ENCODE peak calls at places on chromosomes 6 and 20, in seven cellular contexts. Z is thoracic aorta; Y is lower lobe of right lung; K is naive thymus-derived CD4-positive, alpha-beta T cell; C is CD8-positive, alpha-beta T cell; J is heart right ventricle; W is PC-9. Q is an unnamed sample. For H3K4me1 and H3K9me3, the result is how much of the 10 kb centered on the place peaks cover.

GRCh38 chr6:81787313-81788068 is 35.0 kb upstream of the TENT5A start:
- DNase-seq in J (no peak), W (no peak), C (no peak), Z (no peak), K (no peak), Y (no peak), Q (no peak)

GRCh38 chr20:61128701-61129655 is 123.1 kb upstream of the CDH4 start:
- DNase-seq in J (no peak), C (no peak), Z (no peak), K (no peak), Y (no peak), W (no peak), Q (no peak)

GRCh38 chr20:33578510-33578909 is 83.6 kb upstream of the C20orf144 start:
- DNase-seq in W (no peak), K (no peak), C (no peak), J (peak), Z (no peak), Y (no peak), Q (no peak)

GRCh38 chr6:134111062-134111677 is 58.7 kb upstream of the SLC2A12 start:
- DNase-seq in Z (no peak), W (peak), J (peak), Y (no peak), C (no peak), K (peak), Q (peak)

GRCh38 chr20:50335105-50335504 is 144.5 kb downstream of the CEBPB start:
- DNase-seq in Z (no peak), W (peak), K (peak), J (no peak), Y (no peak), C (no peak), Q (peak)

GRCh38 chr6:6293317-6293716 is 27.1 kb downstream of the F13A1 start:
- DNase-seq in K (no peak), W (no peak), J (no peak), C (no peak), Y (no peak), Z (no peak), Q (no peak)

GRCh38 chr6:146990284-146990683 is 213.9 kb upstream of the STXBP5 start:
- DNase-seq in J (no peak), W (peak), Z (no peak), K (no peak), C (no peak), Y (no peak), Q (peak)

GRCh38 chr6:46184114-46184513 is 13.3 kb upstream of the ENPP5 start:
- DNase-seq in Y (no peak), W (peak), J (no peak), K (no peak), C (no peak), Z (peak), Q (peak)

GRCh38 chr6:16345449-16346330 is 107.3 kb downstream of the GMPR start:
- DNase-seq in Z (no peak), Y (no peak), C (no peak), W (peak), J (no peak), K (no peak), Q (peak)

GRCh38 chr6:149225370-149225769 is 92.1 kb upstream of the TAB2 start:
- DNase-seq in J (no peak), K (no peak), Y (no peak), Z (no peak), C (no peak), W (no peak), Q (no peak)

GRCh38 chr6:112203577-112204349 is 50.6 kb downstream of the LAMA4 start:
- DNase-seq in K (no peak), C (no peak), Y (no peak), J (no peak), W (peak), Z (no peak), Q (no peak)

GRCh38 chr6:82183642-82184282 is 63.8 kb downstream of the IBTK start:
- DNase-seq in C (no peak), J (no peak), W (no peak), Y (no peak), Z (no peak), K (no peak), Q (no peak)

GRCh38 chr20:14203657-14204056 is 133.8 kb downstream of the FLRT3 start:
- DNase-seq in Y (no peak), C (no peak), Z (no peak), K (no peak), J (no peak), W (no peak), Q (no peak)

GRCh38 chr6:69729870-69730449 is 66.8 kb downstream of the LMBRD1 start:
- DNase-seq in J (no peak), Z (no peak), C (no peak), K (peak), Y (no peak), W (no peak), Q (no peak)

GRCh38 chr20:62716198-62716940 is 7.7 kb downstream of the NTSR1 start:
- DNase-seq in K (peak), Z (no peak), J (no peak), C (no peak), W (no peak), Y (no peak), Q (no peak)

GRCh38 chr20:58790440-58790839 is 60.3 kb downstream of the GNAS-AS1 start:
- DNase-seq in J (no peak), K (no peak), W (no peak), Y (no peak), Z (no peak), C (no peak), Q (no peak)

GRCh38 chr6:105192707-105193465 is 13.1 kb upstream of the POPDC3 start:
- DNase-seq in Y (no peak), Z (no peak), J (no peak), W (no peak), K (no peak), C (no peak), Q (no peak)

GRCh38 chr6:33018904-33019303 is 9.5 kb upstream of the HLA-DOA start:
- DNase-seq in C (no peak), K (peak), W (no peak), J (peak), Z (no peak), Y (peak), Q (peak)

GRCh38 chr6:26240157-26240980 is 124.6 kb upstream of the BTN3A2 start:
- DNase-seq in K (peak), J (peak), W (no peak), Z (no peak), C (peak), Y (peak), Q (no peak)

GRCh38 chr6:109690373-109690739 is 646 bp downstream of the AK9 start:
- DNase-seq in W (peak), C (peak), K (peak), Z (no peak), Y (peak), J (peak), Q (peak)

GRCh38 chr6:150299873-150300485 is 68.8 kb upstream of the IYD start:
- DNase-seq in K (no peak), C (no peak), J (no peak), Y (no peak), Z (no peak), W (no peak), Q (peak)

GRCh38 chr20:51750037-51750769 is 18.0 kb downstream of the ATP9A start:
- DNase-seq in K (no peak), W (peak), Z (peak), Y (peak), J (peak), C (no peak), Q (no peak)

GRCh38 chr6:159899994-159900745 is 9.4 kb downstream of the MAS1 start:
- DNase-seq in K (no peak), W (no peak), C (no peak), J (no peak), Y (no peak), Z (no peak), Q (no peak)

GRCh38 chr6:18154507-18155272 is at the start of gene TPMT:
- DNase-seq in Z (no peak), Y (peak), C (no peak), J (no peak), K (no peak), W (no peak), Q (no peak)

GRCh38 chr6:25312034-25312620 is 33.0 kb downstream of the CARMIL1 start:
- DNase-seq in W (no peak), J (no peak), Z (no peak), K (no peak), Y (no peak), C (no peak), Q (no peak)

GRCh38 chr20:40979247-40979646 is 49.4 kb upstream of the TOP1 start:
- DNase-seq in K (no peak), Z (no peak), Y (no peak), C (no peak), J (no peak), W (no peak), Q (no peak)

GRCh38 chr20:40982415-40983145 is 46.0 kb upstream of the TOP1 start:
- DNase-seq in W (no peak), C (no peak), Y (no peak), J (no peak), K (no peak), Z (no peak), Q (no peak)

GRCh38 chr20:40978761-40979160 is 49.9 kb upstream of the TOP1 start:
- DNase-seq in C (no peak), Z (no peak), W (no peak), J (no peak), Y (no peak), K (no peak), Q (no peak)

GRCh38 chr20:40980828-40981310 is 47.8 kb upstream of the TOP1 start:
- DNase-seq in J (no peak), K (no peak), Z (no peak), C (no peak), Y (no peak), W (no peak), Q (no peak)

DNA sequence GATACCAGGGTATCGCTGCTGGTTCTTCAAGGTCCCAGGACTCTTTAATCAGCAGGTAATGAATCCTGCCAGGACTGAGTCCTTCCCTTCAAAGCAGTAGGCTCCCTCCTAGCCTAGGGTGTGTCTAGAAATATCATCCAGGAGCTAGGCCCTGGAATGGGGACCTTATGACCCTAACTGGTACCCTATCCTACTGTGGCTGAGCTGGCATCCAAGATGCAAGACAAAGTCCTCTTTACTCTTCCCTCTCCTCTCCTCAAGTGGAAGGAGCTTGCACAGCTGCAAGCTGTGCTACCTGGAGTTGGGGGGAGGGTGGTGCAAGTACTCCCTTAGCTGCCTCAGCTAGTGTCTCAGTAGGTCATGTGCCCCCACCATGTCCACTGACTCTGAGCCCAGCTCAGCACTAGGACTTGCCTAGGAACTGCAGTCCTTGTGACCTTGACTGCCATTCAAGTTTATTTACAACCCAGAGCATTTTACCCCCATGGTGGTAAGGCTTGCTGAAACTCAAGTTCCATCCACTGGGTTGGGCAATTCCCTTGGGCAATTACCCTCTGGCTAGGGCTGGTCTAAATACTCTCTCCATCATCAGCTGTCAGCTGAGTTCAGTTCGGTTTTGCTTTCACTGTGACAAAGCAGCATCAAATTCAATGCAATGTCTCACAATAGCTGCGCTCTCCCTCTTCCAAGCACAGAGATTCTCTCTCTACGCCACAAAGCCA is 48.4 kb upstream of the TOP1 start:
- DNase-seq in C (no peak), K (no peak), Y (no peak), Z (no peak), J (no peak), W (no peak), Q (no peak)
- H3K4me1 ChIP-seq in C (under half), K (under half), Y (under half), Z (under half), J (under half), W (under half), Q (under half)

GRCh38 chr6:37851997-37852524 is 32.5 kb downstream of the ZFAND3 start:
- DNase-seq in Z (no peak), K (no peak), C (no peak), Y (no peak), J (no peak), W (no peak), Q (no peak)
- H3K9me3 ChIP-seq in Z (under half), K (under half), C (under half), Y (under half), J (under half), W (under half), Q (under half)

DNA sequence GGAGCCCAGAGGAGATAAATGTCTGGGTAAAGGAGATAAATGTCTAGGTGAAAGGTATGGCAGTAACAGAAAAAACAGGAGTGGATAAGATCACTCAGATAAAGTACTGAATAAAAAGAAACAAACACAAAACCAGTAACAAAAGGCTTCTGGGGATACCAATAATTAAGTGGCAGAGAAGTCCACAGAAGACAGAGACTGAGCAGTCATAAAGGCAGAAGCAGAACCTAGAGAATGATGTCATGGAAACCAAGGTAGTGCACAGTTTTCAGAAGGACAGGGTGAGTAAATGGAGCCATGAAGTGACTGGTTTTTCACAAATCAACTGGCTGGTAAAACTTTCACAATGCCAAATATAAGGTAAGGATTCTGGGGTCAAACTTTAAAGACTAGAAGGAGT is 80.9 kb upstream of the PLN start:
- DNase-seq in C (no peak), J (no peak), Z (no peak), Y (no peak), W (no peak), K (no peak), Q (no peak)
- H3K4me3 ChIP-seq in C (no peak), J (no peak), Z (no peak), Y (no peak), W (no peak), K (no peak), Q (no peak)

GRCh38 chr6:37020426-37021211 is 15.2 kb downstream of the FGD2 start:
- DNase-seq in C (no peak), J (no peak), W (no peak), Z (no peak), K (no peak), Y (no peak), Q (no peak)
- H3K4me1 ChIP-seq in C (under half), J (under half), W (half or more), Z (under half), K (under half), Y (under half), Q (under half)

DNA sequence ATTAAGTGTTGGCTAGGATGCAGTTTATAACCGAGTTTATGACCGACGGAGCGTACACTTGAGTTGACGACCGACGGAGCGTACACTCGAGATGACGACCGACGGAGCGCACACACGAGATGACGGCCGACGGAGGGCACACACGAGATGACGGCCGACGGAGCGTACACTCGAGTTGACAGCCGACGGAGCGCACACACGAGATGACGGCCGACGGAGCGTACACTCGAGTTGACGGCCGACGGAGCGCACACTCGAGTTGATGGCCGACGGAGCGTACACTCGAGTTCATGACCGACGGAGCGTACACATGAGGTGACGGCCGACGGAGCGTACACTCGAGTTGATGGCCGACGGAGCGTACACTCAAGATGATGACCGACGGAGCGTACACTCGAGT is 119.8 kb downstream of the HUS1B start:
- DNase-seq in K (no peak), Z (no peak), Y (no peak), C (no peak), W (no peak), J (no peak), Q (no peak)
- H3K9me3 ChIP-seq in K (under half), Z (under half), Y (under half), C (under half), W (under half), J (under half), Q (under half)

Q was measured in SJCRH30.